ENCODE peak calls at places on chromosome 18, in seven cellular contexts. C is H1, W is IMR-90, N is mesendoderm, M is neuronal stem cell, S is trophoblast cell, H is mesenchymal stem cell. F is an unnamed sample.

GRCh38 chr18:50306944-50307343 is 19.5 kb upstream of the CXXC1 start:
- DNase-seq in C (no peak), S (peak; percentile 19), W (peak; percentile 16), M (no peak), H (no peak), N (peak; percentile 38), F (no peak)

GRCh38 chr18:63705401-63705800 is 2.6 kb downstream of the SERPINB11 start:
- DNase-seq in S (no peak), N (no peak), M (no peak), C (no peak), H (no peak), W (no peak), F (no peak)

GRCh38 chr18:62044490-62045000 is 142.3 kb downstream of the PIGN start:
- DNase-seq in S (no peak), N (no peak), H (no peak), C (no peak), W (no peak), M (no peak), F (no peak)

GRCh38 chr18:28995319-28995718 is 818.4 kb upstream of the CDH2 start:
- DNase-seq in C (no peak), N (no peak), W (peak; percentile 7), M (no peak), S (no peak), H (no peak), F (no peak)

GRCh38 chr18:58005036-58005435 is 39.0 kb upstream of the NEDD4L start:
- DNase-seq in N (no peak), C (no peak), M (no peak), W (peak; percentile 40), S (no peak), H (no peak), F (no peak)

GRCh38 chr18:23515911-23516546 is 12.7 kb downstream of the RMC1 start:
- DNase-seq in C (peak; percentile 51), H (peak; percentile 81), W (peak; percentile 76), N (peak; percentile 89), M (peak; percentile 68), S (peak; percentile 97), F (peak; percentile 88)

GRCh38 chr18:63309422-63309821 is 10.1 kb downstream of the BCL2 start:
- DNase-seq in M (no peak), S (no peak), W (no peak), C (no peak), N (no peak), H (no peak), F (no peak)

GRCh38 chr18:34529358-34530335 is 180.5 kb upstream of the DTNA start:
- DNase-seq in M (no peak), S (no peak), C (no peak), N (no peak), W (no peak), H (no peak), F (no peak)

GRCh38 chr18:48846423-48846932 is 104.3 kb downstream of the SMAD7 start:
- DNase-seq in W (no peak), H (no peak), N (no peak), C (no peak), S (no peak), M (no peak), F (no peak)

GRCh38 chr18:34370704-34371405 is 146.1 kb upstream of the NOL4 start:
- DNase-seq in S (no peak), N (no peak), W (no peak), H (no peak), C (no peak), M (no peak), F (no peak)

GRCh38 chr18:34121157-34121807 is 103.4 kb downstream of the NOL4 start:
- DNase-seq in C (no peak), H (peak; percentile 42), S (peak; percentile 86), M (no peak), N (peak; percentile 15), W (no peak), F (no peak)

GRCh38 chr18:7958081-7958896 is 391.2 kb downstream of the PTPRM start:
- DNase-seq in C (no peak), N (no peak), H (no peak), M (no peak), S (no peak), W (peak; percentile 52), F (no peak)

GRCh38 chr18:8298186-8298585 is 311.1 kb upstream of the RAB12 start:
- DNase-seq in N (no peak), W (peak; percentile 74), S (peak; percentile 15), M (no peak), C (no peak), H (no peak), F (no peak)

GRCh38 chr18:13308369-13308768 is 89.8 kb downstream of the LDLRAD4 start:
- DNase-seq in W (no peak), S (no peak), N (no peak), M (no peak), C (no peak), H (no peak), F (no peak)

GRCh38 chr18:62637807-62638687 is 77.3 kb upstream of the PHLPP1 start:
- DNase-seq in H (peak; percentile 4), C (peak; percentile 23), W (peak; percentile 6), M (no peak), S (peak; percentile 65), N (peak; percentile 62), F (peak; percentile 66)

GRCh38 chr18:13613591-13614317 is 112.6 kb downstream of the FAM210A start:
- DNase-seq in S (no peak), H (no peak), M (no peak), C (no peak), W (no peak), N (no peak), F (no peak)

GRCh38 chr18:55513199-55513598 is 74.8 kb downstream of the TCF4 start:
- DNase-seq in M (no peak), H (peak; percentile 38), S (no peak), N (no peak), W (no peak), C (no peak), F (no peak)

GRCh38 chr18:21194871-21195771 is 46.9 kb upstream of the GREB1L start:
- DNase-seq in N (peak; percentile 42), H (peak; percentile 60), S (peak; percentile 75), W (peak; percentile 58), M (peak; percentile 42), C (no peak), F (no peak)

GRCh38 chr18:48833701-48834394 is 116.9 kb downstream of the SMAD7 start:
- DNase-seq in W (peak; percentile 23), S (no peak), C (no peak), M (no peak), N (no peak), H (peak; percentile 56), F (peak; percentile 23)

GRCh38 chr18:51400721-51401120 is 203.2 kb upstream of the MEX3C start:
- DNase-seq in H (no peak), W (no peak), M (no peak), C (no peak), S (no peak), N (no peak), F (no peak)
- H3K4ac ChIP-seq in H (no peak overlapping the region), W (no peak overlapping the region), M (no peak overlapping the region), C (no peak overlapping the region), S (no peak overlapping the region), N (no peak overlapping the region), F (no peak overlapping the region)

GRCh38 chr18:74789078-74789477 is 191.4 kb downstream of the ZNF407 start:
- DNase-seq in C (no peak), N (no peak), W (no peak), S (no peak), H (no peak), M (no peak), F (no peak)

GRCh38 chr18:74790451-74790850 is 192.8 kb downstream of the ZNF407 start:
- DNase-seq in N (no peak), C (no peak), H (no peak), M (no peak), S (no peak), W (no peak), F (no peak)

GRCh38 chr18:74793746-74794145 is 196.1 kb downstream of the ZNF407 start:
- DNase-seq in M (no peak), S (no peak), C (no peak), H (no peak), N (peak; percentile 54), W (no peak), F (no peak)

GRCh38 chr18:74788657-74789056 is 191.0 kb downstream of the ZNF407 start:
- DNase-seq in N (no peak), M (no peak), H (no peak), S (no peak), W (no peak), C (no peak), F (no peak)

DNA sequence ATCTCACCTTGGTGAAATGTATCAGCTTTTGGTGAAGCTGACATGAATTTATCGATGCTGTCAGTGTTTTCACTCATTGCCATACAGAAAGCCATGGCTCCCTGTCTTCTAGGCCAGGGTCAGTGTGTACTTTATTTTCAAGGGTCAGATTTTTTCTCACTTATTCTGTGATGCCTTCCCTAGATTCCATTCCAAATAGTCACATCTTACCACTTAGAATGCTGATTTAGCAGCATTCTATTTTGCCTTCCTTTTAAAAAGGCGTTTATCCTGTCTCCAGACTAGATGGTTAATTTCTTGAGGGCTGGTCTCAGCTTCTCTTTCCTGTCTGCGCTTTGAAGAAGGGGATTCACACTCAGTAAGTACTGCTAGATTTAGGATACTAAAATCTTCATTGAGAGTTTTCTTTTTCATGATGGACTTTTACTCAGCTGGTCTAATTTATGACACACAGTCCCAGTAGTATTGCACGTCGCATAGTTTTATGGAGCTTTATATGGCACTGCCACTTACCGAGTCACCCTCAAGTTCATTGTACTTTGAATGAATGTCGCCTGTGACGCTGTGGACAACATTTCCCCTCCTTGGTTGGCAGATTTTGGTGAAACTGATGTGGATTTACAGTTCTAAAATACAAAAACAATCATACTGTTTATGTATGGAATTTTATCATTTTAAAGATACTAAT is 194.0 kb downstream of the ZNF407 start:
- DNase-seq in N (no peak), S (peak; percentile 26), W (no peak), M (no peak), C (no peak), H (peak; percentile 32), F (no peak)
- H2AK5ac ChIP-seq in N (no peak overlapping the region), S (no peak overlapping the region), W (peak overlapping the region; percentile 49), M (no peak overlapping the region), C (no peak overlapping the region), H (peak overlapping the region; percentile 83), F (no peak overlapping the region)

DNA sequence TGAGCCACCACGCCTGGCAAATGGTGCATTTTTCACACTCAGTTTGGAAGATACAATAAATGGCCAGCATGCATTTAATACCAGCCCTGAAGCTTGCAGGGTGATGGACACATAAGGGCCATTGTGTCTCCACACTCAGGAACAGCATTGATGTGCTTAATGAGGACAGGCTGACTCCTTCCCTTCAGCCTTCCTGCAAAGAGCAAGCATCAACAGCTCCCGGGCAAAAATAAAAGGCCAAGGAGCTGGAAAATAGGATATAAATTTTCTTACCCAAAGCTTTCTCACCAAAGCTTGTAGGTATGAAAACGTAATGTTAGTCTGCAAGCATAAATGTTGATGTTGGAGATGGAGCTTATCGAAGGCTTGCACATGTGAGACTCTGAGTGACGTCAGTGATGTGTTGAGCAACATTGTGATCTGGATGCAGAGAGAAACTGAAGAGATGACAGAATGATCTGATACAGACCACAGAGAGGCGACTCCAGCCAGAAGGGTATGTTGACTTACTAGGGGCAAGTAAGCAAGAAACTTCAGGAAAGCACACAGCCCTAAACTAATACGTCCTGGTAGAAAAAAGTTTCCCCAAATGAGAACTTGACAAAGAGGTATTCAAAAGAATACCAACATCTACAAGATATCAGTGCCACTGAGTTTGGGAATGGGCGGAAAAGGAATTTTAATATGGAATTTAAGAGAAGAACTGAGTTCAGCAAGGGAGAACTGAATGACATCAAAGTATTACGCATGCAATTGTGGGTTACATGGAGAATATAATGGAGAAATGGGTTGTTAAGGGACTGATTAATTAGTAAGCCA is 256.5 kb downstream of the TGIF1 start:
- DNase-seq in N (no peak), M (no peak), W (peak; percentile 75), S (peak; percentile 35), C (no peak), H (peak; percentile 64), F (no peak)
- H3K4ac ChIP-seq in N (no peak overlapping the region), M (no peak overlapping the region), W (no peak overlapping the region), S (no peak overlapping the region), C (no peak overlapping the region), H (no peak overlapping the region), F (no peak overlapping the region)

GRCh38 chr18:68568364-68568763 is 146.5 kb downstream of the TMX3 start:
- DNase-seq in W (no peak), S (no peak), M (no peak), N (no peak), H (no peak), C (no peak), F (no peak)
- H2AK5ac ChIP-seq in W (no peak overlapping the region), S (no peak overlapping the region), M (no peak overlapping the region), N (no peak overlapping the region), H (no peak overlapping the region), C (no peak overlapping the region), F (no peak overlapping the region)

F was measured in H9.